ENCODE peak calls at places on chromosomes 3 and 15, in four cellular contexts. L is fibroblast of the aortic adventitia, S is hepatocyte, I is stomach. M is an unnamed sample.
A peak's percentile ranks its signal among the peaks of the same experiment; 100 is the strongest.

GRCh38 chr3:128969993-128970740 is 23.7 kb downstream of the CFAP92 start:
- DNase-seq in L (peak; percentile 65), S (peak; percentile 74), I (peak; percentile 51), M (no peak)

GRCh38 chr15:72341361-72341760 is 21.4 kb upstream of the CELF6 start:
- DNase-seq in L (no peak), S (peak; percentile 34), I (no peak), M (no peak)

GRCh38 chr3:50154840-50155490 is at the start of gene SEMA3F:
- DNase-seq in L (peak; percentile 51), S (peak; percentile 87), I (peak; percentile 83), M (peak; percentile 27)

GRCh38 chr15:55108448-55108847 is 88.3 kb downstream of the RSL24D1 start:
- DNase-seq in L (no peak), S (no peak), I (no peak), M (no peak)

GRCh38 chr15:33149919-33150318 is 44.6 kb downstream of the FMN1 start:
- DNase-seq in L (peak; percentile 18), S (no peak), I (no peak), M (peak; percentile 80)

GRCh38 chr3:187062526-187063177 is 76.6 kb downstream of the RPL39L start:
- DNase-seq in L (peak; percentile 90), S (no peak), I (no peak), M (no peak)

GRCh38 chr3:8338424-8338823 is 163.2 kb upstream of the LMCD1 start:
- DNase-seq in L (no peak), S (no peak), I (no peak), M (no peak)

GRCh38 chr3:190048831-190049541 is 71.7 kb downstream of the P3H2 start:
- DNase-seq in L (peak; percentile 82), S (no peak), I (no peak), M (no peak)

GRCh38 chr3:78751266-78751665 is 1016.5 kb downstream of the ROBO1 start:
- DNase-seq in L (no peak), S (no peak), I (no peak), M (no peak)

GRCh38 chr3:4060064-4060463 is 243.1 kb upstream of the SETMAR start:
- DNase-seq in L (no peak), S (no peak), I (no peak), M (no peak)

GRCh38 chr3:64859625-64860590 is 172.1 kb upstream of the ADAMTS9 start:
- DNase-seq in L (no peak), S (no peak), I (no peak), M (no peak)

GRCh38 chr3:45123841-45124269 is 22.3 kb downstream of the CDCP1 start:
- DNase-seq in L (peak; percentile 73), S (peak; percentile 48), I (no peak), M (no peak)

GRCh38 chr3:178325330-178325729 is 210.9 kb upstream of the KCNMB2 start:
- DNase-seq in L (peak; percentile 84), S (peak; percentile 15), I (no peak), M (peak; percentile 36)

GRCh38 chr15:40418126-40418525 is 12.5 kb downstream of the IVD start:
- DNase-seq in L (no peak), S (no peak), I (no peak), M (no peak)
- TF ChIP-seq CTCF in L (no peak), S (no peak), I (no peak), M (no peak)

GRCh38 chr3:17213102-17213501 is 328.3 kb downstream of the PLCL2 start:
- DNase-seq in L (peak; percentile 10), S (no peak), I (no peak), M (no peak)
- H3K4me3 ChIP-seq in L (no peak overlapping the region), S (no peak overlapping the region), I (no peak overlapping the region), M (no peak overlapping the region)

DNA sequence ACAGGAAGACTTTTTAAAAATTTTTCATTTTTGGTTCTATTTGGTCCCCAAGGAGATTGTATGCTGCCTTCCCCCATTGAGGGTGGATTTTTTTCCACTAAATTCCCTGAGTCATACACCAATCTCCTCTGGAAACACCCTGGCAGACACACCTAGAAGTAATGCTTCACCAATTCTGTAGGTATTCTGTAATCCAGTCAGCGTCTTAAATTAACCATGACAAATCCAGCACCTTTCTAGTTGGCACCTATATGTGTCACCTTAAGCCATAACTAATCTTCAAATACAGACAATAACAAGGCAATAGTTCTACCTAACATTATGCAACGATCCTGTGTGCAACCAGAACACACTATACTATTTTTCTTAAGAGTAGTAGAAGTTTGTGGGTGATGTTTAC is 459.1 kb upstream of the NDN start:
- DNase-seq in L (no peak), S (no peak), I (no peak), M (no peak)
- TF ChIP-seq CTCF in L (no peak), S (no peak), I (no peak), M (no peak)

DNA sequence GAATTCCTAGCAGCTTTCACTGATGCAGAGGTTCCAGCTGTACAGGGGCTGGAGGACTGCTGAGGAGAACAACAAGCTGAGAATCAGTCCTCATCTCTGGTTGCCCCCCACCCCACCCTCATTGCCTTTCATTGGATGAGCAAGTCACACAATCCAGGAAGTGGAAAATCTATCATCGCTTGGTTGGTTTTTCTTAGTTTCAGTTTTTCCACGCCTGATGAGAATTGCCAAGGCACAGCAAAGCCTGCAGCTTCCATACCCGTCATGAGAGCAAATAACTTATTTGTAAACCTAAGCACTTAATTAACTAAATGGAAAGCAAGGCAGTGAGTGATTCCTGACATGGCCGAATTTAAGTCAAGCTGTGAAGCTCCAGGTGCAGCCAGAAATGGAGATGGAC is 21.4 kb upstream of the LIPC start:
- DNase-seq in L (peak; percentile 39), S (no peak), I (no peak), M (no peak)
- H3K4me3 ChIP-seq in L (peak overlapping the region; percentile 26), S (no peak overlapping the region), I (no peak overlapping the region), M (no peak overlapping the region)

GRCh38 chr3:57292159-57292894 is at the start of gene ASB14:
- DNase-seq in L (no peak), S (no peak), I (no peak), M (no peak)

GRCh38 chr3:57292895-57293526 is 526 bp upstream of the ASB14 start:
- DNase-seq in L (no peak), S (no peak), I (no peak), M (no peak)

DNA sequence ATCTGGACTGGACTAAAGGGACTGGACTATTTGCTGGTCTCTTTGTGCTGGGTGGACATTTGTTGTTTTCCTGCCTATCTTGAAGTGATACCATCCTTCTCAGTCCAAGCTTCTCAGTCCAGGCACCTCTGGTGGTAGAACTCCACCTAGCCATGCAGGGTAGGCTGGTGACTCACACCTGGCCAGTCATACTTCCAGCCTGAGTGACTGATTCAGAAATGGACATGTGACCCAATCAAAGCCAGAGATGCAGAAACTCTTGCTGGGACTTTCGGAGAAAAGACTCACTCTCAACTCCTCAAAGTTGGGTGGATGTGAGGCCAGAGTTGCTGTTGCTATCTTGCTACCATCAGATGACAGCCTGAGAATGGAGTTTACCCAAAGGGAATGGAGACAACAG is 5.6 kb upstream of the ASB14 start:
- DNase-seq in L (peak; percentile 16), S (peak; percentile 49), I (peak; percentile 35), M (no peak)
- TF ChIP-seq CTCF in L (peak; percentile 21), S (no peak), I (no peak), M (no peak)

DNA sequence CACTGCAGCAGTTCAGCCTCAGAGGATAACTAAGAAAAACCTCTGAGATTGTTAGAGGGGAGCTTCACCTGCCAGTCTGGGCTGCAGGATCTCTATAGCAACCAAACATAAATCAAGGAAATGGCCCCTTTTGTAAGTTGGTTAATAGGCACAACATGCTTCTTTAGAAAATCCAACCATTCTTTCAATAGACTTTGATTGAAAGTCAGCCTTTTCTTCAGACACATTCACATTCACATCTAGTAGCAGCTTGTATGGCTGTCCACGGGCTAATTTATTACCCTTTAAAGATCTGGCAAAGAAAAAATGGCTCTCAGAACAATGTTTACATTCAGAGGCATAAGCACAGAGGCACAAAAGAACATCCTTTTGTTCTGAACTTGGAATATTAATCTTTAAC is 136.5 kb upstream of the RARB start:
- DNase-seq in L (no peak), S (peak; percentile 16), I (no peak), M (no peak)
- H3K4me3 ChIP-seq in L (no peak overlapping the region), S (no peak overlapping the region), I (no peak overlapping the region), M (no peak overlapping the region)

DNA sequence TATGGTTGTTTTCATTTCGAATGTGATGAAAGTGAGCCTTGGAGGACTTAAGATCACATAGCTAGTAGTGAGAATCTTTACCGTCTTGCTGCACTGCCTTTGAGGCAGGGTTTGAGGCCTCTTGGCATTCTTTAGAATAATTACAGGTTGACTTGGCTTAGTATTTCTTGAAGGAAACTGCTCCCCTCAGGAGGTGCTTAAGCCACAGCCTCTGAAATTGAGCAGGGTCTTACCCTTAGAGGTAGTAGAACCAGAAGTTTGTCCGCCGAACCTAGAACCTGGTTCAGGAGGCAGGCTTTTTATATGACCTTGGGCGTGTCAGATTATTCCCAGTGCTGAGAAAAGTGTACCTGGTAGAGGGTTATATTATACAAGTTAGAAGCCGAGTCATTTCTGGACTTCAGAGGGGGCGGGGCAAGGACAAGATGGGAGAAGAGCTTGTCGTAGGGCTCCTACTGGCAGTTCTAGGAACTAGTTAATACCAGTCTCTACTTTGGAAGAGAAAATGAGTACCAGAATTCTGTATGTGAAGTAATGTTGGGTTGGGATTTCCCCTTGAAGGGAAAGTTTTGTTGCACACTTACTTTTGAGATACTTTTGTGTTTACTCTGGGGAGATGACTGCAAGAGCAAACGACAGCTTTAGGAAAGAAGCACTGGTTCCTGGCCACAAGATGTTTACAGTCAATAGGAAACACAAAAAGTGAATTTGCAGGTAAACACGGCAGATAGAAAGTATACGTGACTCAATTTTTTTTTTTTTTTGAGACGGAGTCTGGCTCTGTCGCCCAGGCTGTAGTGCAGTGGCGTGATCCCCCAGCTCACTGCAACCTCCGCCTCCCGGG is 1.3 kb downstream of the TFG start:
- DNase-seq in L (peak; percentile 62), S (peak; percentile 81), I (peak; percentile 32), M (no peak)
- TF ChIP-seq CTCF in L (peak; percentile 45), S (peak; percentile 29), I (no peak), M (peak; percentile 17)

GRCh38 chr3:27714101-27714526 is 8.0 kb downstream of the EOMES start:
- DNase-seq in L (no peak), S (no peak), I (no peak), M (no peak)

GRCh38 chr3:27715454-27715806 is 6.7 kb downstream of the EOMES start:
- DNase-seq in L (no peak), S (no peak), I (no peak), M (no peak)

GRCh38 chr3:27715863-27716262 is 6.3 kb downstream of the EOMES start:
- DNase-seq in L (no peak), S (no peak), I (no peak), M (no peak)

GRCh38 chr3:27713435-27713880 is 8.7 kb downstream of the EOMES start:
- DNase-seq in L (no peak), S (no peak), I (no peak), M (no peak)

DNA sequence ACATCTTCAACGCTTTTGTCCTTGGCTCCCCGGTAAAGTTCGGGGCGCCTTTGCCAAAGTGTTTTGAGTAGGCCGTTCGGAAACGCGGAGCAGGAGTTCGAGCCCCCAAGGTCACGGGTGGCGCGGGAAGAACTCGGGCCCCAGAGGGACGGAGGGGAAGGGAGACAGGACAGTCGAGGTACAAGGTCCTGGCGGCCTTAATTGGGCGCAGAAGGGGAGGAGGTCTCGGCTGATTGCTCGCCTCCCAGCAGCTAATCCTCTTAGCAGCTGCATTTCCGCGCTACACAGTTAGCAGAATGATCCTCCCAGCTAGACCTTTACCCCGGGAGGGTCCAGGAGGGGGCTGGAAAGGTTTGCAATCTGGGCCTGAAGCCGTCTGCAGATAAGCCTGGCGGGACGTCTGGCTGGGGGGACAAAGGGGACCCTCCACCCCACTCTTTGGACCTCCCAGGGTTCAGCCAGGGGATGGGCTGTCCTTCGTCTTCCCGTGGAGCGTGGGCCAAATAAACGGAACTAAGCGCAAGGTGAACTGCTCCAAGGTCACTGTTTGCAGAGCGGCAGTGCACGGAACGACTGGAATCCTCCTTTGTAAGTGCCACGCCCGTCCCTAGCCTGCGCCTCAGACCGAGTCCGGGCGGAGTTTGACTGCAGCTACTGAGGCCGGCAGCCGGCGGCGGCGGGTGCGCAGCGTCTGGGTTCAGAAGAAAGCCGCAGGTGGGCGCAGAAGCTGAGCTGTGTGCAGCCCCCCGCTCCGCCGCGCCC is 7.2 kb downstream of the EOMES start:
- DNase-seq in L (no peak), S (peak; percentile 68), I (peak; percentile 58), M (no peak)
- H3K4me3 ChIP-seq in L (peak overlapping the region; percentile 38), S (no peak overlapping the region), I (no peak overlapping the region), M (no peak overlapping the region)

M was measured in LNCaP clone FGC.